ENCODE peak calls at places on chromosomes 11 and 22, in seven cellular contexts. U, V, Y, R, O, D and I are unnamed samples.

GRCh38 chr11:10308208-10308954 is 3.5 kb downstream of the ADM start:
- DNase-seq in O (no peak), R (no peak), Y (no peak), V (no peak), U (no peak), D (no peak), I (no peak)

GRCh38 chr11:119745112-119745511 is 16.1 kb upstream of the NECTIN1 start:
- DNase-seq in D (no peak), Y (no peak), U (no peak), R (no peak), O (no peak), V (no peak), I (no peak)

GRCh38 chr22:44917372-44918165 is 92.2 kb downstream of the PHF21B start:
- DNase-seq in R (no peak), U (no peak), O (peak; percentile 6), Y (no peak), D (no peak), V (no peak), I (no peak)

GRCh38 chr11:35235944-35236666 is 97.1 kb downstream of the CD44 start:
- DNase-seq in O (no peak), U (peak; percentile 61), Y (peak; percentile 87), D (no peak), V (no peak), R (peak; percentile 87), I (no peak)

GRCh38 chr11:11347583-11347982 is 5.5 kb downstream of the CSNK2A3 start:
- DNase-seq in V (no peak), D (no peak), Y (no peak), O (peak; percentile 66), U (no peak), R (no peak), I (peak; percentile 59)

GRCh38 chr11:84165139-84165538 is 879.0 kb upstream of the CCDC90B start:
- DNase-seq in U (no peak), O (no peak), R (no peak), Y (peak; percentile 75), V (no peak), D (no peak), I (no peak)

GRCh38 chr22:25970996-25971811 is 198.1 kb upstream of the SEZ6L start:
- DNase-seq in V (peak; percentile 37), D (no peak), Y (no peak), R (no peak), O (no peak), U (no peak), I (no peak)

GRCh38 chr11:117295438-117296137 is 4.4 kb downstream of the BACE1-AS start:
- DNase-seq in D (no peak), U (no peak), O (no peak), V (no peak), R (no peak), Y (no peak), I (no peak)

GRCh38 chr11:13222285-13222684 is 55.3 kb upstream of the BMAL1 start:
- DNase-seq in D (no peak), Y (peak; percentile 42), O (no peak), V (no peak), R (no peak), U (no peak), I (no peak)

DNA sequence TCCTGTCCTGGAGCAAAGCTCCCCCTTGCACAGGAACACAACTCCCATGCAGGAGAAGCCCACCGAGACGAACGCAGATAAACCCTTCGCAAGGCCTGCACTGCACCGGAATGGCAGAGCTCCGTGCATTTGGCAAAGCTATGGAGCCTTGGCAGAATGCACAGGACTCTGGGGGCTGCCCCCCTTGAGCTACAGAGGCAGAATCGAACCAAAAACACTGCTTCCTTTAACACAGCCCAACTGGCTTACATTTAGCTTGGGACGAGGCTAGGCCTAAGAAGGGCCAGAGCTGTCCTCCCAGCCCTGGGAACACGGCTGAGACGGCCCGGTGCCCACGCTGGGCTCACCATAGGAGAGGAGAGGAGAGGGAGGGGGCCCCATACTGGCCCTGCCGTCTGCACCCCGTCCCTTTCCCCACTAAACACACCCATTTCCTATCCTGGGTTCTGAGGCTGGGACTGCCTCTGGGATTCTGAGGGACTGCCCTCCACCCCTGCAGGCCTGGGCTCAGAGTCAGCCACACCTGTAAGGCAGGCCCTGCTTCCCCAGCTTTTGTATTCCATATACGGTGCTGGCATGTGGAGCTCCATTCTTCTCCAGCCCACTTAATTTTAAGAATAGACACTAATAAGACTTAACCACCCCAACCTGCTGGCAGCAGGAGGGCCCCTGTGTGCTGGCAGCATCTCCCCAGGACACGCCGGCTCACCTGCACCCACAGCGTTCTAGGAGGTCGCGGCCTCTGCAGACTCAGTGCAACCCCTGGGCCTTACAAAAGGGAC is 32.9 kb downstream of the PPM1F start:
- DNase-seq in D (no peak), V (no peak), O (no peak), R (peak; percentile 25), U (no peak), Y (no peak), I (no peak)
- H3K4me1 ChIP-seq in D (peaks cover 12% of the 10 kb centered on the region), V (no peaks in the 10 kb centered on the region), O (peaks cover 12% of the 10 kb centered on the region), R (no peaks in the 10 kb centered on the region), U (no peaks in the 10 kb centered on the region), Y (no peaks in the 10 kb centered on the region), I (peaks cover 13% of the 10 kb centered on the region)

GRCh38 chr22:38629108-38629507 is 27.1 kb downstream of the FAM227A start:
- DNase-seq in O (no peak), D (no peak), R (no peak), V (no peak), Y (no peak), U (no peak), I (no peak)

GRCh38 chr22:38628444-38628843 is 27.7 kb downstream of the FAM227A start:
- DNase-seq in U (no peak), D (no peak), V (no peak), Y (no peak), O (no peak), R (no peak), I (no peak)

GRCh38 chr22:38632528-38632927 is 23.7 kb downstream of the FAM227A start:
- DNase-seq in V (no peak), R (no peak), U (no peak), Y (no peak), O (no peak), D (no peak), I (no peak)

DNA sequence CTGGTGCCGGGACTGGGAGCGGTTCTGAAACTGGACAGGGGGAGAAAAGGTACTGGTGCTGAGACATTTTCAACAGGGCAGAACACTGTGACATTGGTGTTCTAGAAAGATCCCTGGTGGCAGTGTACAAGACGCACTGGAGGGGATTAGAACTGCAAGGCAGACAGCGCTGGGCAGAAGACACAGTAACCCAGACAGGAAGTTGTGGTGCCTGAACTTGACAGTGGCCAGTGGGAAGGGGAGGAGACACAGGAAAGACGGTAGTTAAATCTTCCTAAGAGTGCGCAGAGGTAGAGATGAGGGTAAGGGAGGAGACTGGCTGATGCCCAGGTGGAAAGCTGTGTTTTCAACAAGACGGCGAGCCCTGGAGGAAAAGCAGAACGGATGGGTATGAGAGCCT is 24.5 kb downstream of the FAM227A start:
- DNase-seq in D (no peak), R (no peak), U (no peak), Y (no peak), O (no peak), V (no peak), I (no peak)
- H3K4me1 ChIP-seq in D (no peaks in the 10 kb centered on the region), R (peaks cover 7% of the 10 kb centered on the region), U (no peaks in the 10 kb centered on the region), Y (no peaks in the 10 kb centered on the region), O (no peaks in the 10 kb centered on the region), V (no peaks in the 10 kb centered on the region), I (no peaks in the 10 kb centered on the region)

GRCh38 chr22:47841166-47841565 is 1078.7 kb downstream of the TBC1D22A start:
- DNase-seq in O (no peak), Y (no peak), D (no peak), V (no peak), U (no peak), R (no peak), I (no peak)

GRCh38 chr22:47836957-47837356 is 1074.5 kb downstream of the TBC1D22A start:
- DNase-seq in Y (no peak), R (no peak), U (no peak), D (no peak), O (no peak), V (no peak), I (no peak)

GRCh38 chr22:47839586-47840245 is 1077.3 kb downstream of the TBC1D22A start:
- DNase-seq in D (no peak), O (no peak), V (no peak), U (no peak), R (no peak), Y (no peak), I (no peak)

GRCh38 chr22:47835726-47836125 is 1073.3 kb downstream of the TBC1D22A start:
- DNase-seq in U (peak; percentile 18), Y (peak; percentile 82), O (no peak), V (no peak), R (no peak), D (no peak), I (no peak)

GRCh38 chr22:47837703-47838102 is 1075.3 kb downstream of the TBC1D22A start:
- DNase-seq in U (peak; percentile 13), D (no peak), R (no peak), O (no peak), Y (no peak), V (no peak), I (no peak)
- H3K4me1 ChIP-seq in U (no peaks in the 10 kb centered on the region), D (no peaks in the 10 kb centered on the region), R (no peaks in the 10 kb centered on the region), O (no peaks in the 10 kb centered on the region), Y (no peaks in the 10 kb centered on the region), V (no peaks in the 10 kb centered on the region), I (no peaks in the 10 kb centered on the region)

DNA sequence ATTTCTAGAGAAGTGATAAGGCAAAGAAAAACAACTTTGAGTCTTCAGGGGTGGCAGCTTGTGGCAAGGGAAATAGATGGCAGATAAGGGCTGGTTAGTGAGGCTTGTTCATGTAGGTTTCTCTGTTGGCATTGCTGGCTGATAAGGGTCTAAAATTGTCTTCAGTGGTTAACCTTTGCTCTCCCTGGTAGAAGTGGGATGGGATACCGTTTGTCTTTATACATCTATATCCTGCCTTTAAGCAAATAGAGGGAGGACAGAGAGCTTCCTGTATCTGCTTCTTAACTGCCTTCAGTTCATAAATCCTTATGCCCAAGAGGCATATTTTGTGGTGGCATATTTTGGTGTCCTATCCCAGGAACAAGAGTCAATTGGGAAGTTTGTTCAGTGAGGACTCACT is 57.1 kb downstream of the TRAF6 start:
- DNase-seq in U (no peak), V (no peak), O (no peak), Y (no peak), D (no peak), R (no peak), I (no peak)
- H3K4me1 ChIP-seq in U (peaks cover 4% of the 10 kb centered on the region), V (peaks cover 12% of the 10 kb centered on the region), O (peaks cover 57% of the 10 kb centered on the region), Y (peaks cover 47% of the 10 kb centered on the region), D (peaks cover 9% of the 10 kb centered on the region), R (peaks cover 43% of the 10 kb centered on the region), I (peaks cover 27% of the 10 kb centered on the region)

DNA sequence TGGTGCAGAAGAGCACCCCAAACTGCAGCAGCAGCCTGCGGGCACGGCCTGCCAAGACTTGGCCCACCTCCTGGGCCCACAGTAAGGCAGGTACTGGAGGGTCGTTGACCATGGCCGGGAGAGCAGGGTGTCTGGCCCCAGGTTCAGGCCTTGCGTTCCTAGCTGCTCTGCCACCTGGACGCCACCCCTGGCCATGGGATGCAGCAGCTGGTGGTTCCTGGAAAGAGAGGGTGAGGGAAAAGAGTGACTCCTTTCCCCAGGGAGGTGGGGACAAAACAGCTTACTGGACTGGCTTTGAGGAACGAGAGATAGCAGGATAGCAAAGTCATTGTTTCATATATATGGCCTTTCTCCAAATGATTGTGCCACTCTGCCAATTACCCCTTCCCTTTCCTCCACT is 1.8 kb downstream of the BSCL2 start:
- DNase-seq in R (no peak), Y (no peak), V (no peak), U (no peak), D (no peak), O (no peak), I (peak; percentile 43)
- H3K4me1 ChIP-seq in R (peaks cover 45% of the 10 kb centered on the region), Y (peaks cover 34% of the 10 kb centered on the region), V (peaks cover 29% of the 10 kb centered on the region), U (peaks cover 5% of the 10 kb centered on the region), D (peaks cover 25% of the 10 kb centered on the region), O (peaks cover 49% of the 10 kb centered on the region), I (peaks cover 18% of the 10 kb centered on the region)